ENCODE peak calls at places on chromosomes 4 and X, in seven cellular contexts. H is epithelial cell of esophagus, L is GM06990, Y is AG04450, Q is gastrocnemius medialis, F is Panc1, J is transverse colon. U is an unnamed sample.

GRCh38 chr4:57501715-57502114 is 391.5 kb upstream of the IGFBP7 start:
- DNase-seq in F (no peak), Q (no peak), L (no peak), H (peak), Y (no peak), J (no peak), U (peak)

GRCh38 chrX:41491267-41492004 is 44.3 kb downstream of the NYX start:
- DNase-seq in Q (peak), L (no peak), H (peak), F (peak), J (no peak), Y (peak), U (peak)

GRCh38 chr4:24179201-24179840 is 289.5 kb upstream of the PPARGC1A start:
- DNase-seq in J (no peak), F (no peak), Q (no peak), L (no peak), H (peak), Y (no peak), U (no peak)

GRCh38 chr4:24921491-24921890 is 8.6 kb upstream of the CCDC149 start:
- DNase-seq in L (no peak), H (no peak), F (no peak), J (no peak), Q (no peak), Y (no peak), U (no peak)

GRCh38 chr4:79455216-79455615 is 47.2 kb upstream of the GK2 start:
- DNase-seq in L (no peak), F (no peak), H (no peak), Q (no peak), Y (no peak), J (no peak), U (no peak)

GRCh38 chr4:165879581-165879980 is 6.5 kb downstream of the TLL1 start:
- DNase-seq in F (no peak), H (no peak), Q (no peak), J (no peak), Y (no peak), L (no peak), U (no peak)

GRCh38 chr4:46444318-46444717 is 54.4 kb upstream of the GABRA2 start:
- DNase-seq in Y (no peak), L (no peak), F (no peak), H (no peak), J (no peak), Q (no peak), U (peak)

GRCh38 chr4:8315343-8316250 is 46.0 kb downstream of the HTRA3 start:
- DNase-seq in H (peak), L (no peak), F (no peak), Y (peak), Q (peak), J (peak), U (peak)

GRCh38 chr4:2413821-2414610 is 4.4 kb downstream of the ZFYVE28 start:
- DNase-seq in L (no peak), H (peak), Q (no peak), F (no peak), Y (no peak), J (peak), U (no peak)

GRCh38 chrX:42028113-42028512 is 104.8 kb upstream of the CASK start:
- DNase-seq in L (no peak), Y (no peak), H (no peak), Q (no peak), F (no peak), J (no peak), U (no peak)

GRCh38 chrX:121831601-121832000 is 784.2 kb downstream of the GLUD2 start:
- DNase-seq in L (no peak), H (peak), F (no peak), Y (no peak), J (no peak), Q (no peak), U (peak)

DNA sequence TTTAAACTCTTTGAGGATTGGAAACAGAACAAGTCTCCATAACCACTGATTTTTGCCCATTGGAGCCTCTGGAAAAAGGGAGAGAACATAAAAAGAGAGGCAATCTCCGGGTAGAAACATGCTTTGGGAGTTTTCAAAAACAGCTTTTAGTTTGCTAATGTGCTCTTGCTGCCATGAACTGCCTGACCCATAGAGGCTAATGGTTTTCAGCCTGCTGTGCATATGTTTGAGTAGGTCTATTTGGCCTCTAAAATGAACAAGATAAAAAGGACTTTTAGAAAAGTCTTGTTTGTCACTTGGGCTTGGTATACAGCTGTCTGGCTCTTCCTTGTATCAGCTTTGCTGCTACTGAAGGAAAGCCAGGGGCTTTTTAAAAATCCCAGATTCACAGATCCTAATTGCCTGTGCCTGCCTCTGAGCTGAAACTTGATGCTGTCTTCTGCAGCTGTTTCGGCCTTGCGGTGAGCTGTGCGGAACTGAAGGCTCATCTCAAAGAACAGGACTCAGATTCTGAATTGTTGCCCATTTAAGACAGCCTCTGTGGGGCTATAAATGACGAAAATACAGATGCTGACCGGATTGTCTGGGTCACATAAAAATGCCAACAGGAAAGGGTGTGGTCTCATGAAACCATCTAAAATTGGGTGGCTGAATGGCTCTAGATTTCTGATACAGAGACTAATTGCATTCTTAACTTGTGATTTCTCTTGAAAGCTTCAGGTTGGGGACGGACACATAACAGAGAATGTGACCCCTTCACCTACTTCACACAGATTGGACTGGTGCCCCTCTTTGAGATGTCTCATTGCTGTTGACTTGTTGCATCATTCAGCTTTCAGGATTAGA is 18.4 kb upstream of the ZNF41 start:
- DNase-seq in F (no peak), L (no peak), J (no peak), Y (no peak), H (no peak), Q (peak), U (peak)
- H3K4me3 ChIP-seq in F (no peak), L (no peak), J (no peak), Y (peak), H (no peak), Q (no peak), U (no peak)

GRCh38 chr4:61922766-61923165 is 722.6 kb downstream of the ADGRL3 start:
- DNase-seq in Y (no peak), F (no peak), Q (no peak), H (peak), L (no peak), J (no peak), U (no peak)

GRCh38 chr4:61921890-61922289 is 721.8 kb downstream of the ADGRL3 start:
- DNase-seq in F (no peak), H (no peak), Q (no peak), J (no peak), L (no peak), Y (no peak), U (no peak)

GRCh38 chr4:61918507-61919462 is 718.7 kb downstream of the ADGRL3 start:
- DNase-seq in L (no peak), Q (no peak), J (no peak), H (no peak), Y (no peak), F (no peak), U (no peak)

GRCh38 chr4:61923179-61923578 is 723.1 kb downstream of the ADGRL3 start:
- DNase-seq in Y (no peak), F (no peak), Q (no peak), L (no peak), J (no peak), H (peak), U (peak)

DNA sequence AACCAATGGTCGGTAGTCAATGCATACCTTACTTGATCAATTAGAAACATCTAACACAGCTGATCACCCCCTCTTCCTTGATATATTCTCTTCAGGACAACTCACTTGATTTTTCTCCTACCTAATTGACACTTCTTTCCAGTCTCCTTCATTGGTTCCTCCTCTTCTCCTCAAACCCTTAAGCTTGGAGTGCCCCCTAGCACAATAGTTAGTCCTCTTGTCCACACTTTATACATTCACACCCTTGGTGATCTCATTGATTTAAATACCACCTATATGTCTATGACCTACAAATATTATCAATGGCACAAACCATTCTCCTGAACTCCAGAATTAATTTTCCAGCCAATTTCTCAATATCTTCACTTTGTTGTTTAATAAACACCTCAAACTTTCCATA is 724.0 kb downstream of the ADGRL3 start:
- DNase-seq in Y (no peak), F (no peak), J (no peak), L (no peak), Q (no peak), H (no peak), U (peak)
- TF ChIP-seq CTCF in Y (no peak), F (no peak), J (peak), L (no peak), Q (no peak), H (no peak), U (no peak)

GRCh38 chrX:153411255-153411987 is at the start of gene ZFP92:
- DNase-seq in L (peak), H (no peak), Y (no peak), J (peak), F (no peak), Q (no peak), U (peak)
- H3K4me3 ChIP-seq in L (peak), H (peak), Y (peak), J (peak), F (peak), Q (peak), U (peak)

DNA sequence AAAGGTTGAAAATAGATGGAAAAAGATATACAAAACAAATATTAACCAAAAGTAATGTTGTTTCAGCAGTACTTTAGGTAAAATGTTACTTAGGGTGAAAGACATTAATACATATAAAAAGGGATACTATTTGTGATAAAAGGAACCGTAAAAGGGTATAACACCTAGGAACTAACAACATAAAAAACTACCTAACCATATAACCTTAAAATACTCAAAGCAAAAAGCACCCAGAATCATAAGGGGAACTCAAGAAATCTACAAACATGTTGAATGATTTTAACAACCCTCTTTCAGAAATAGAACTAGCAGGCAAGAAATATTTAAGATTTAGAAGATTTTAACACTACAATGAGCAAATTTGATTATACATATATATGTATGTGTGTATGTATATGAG is 11.5 kb downstream of the MOSPD2 start:
- DNase-seq in J (no peak), H (no peak), Q (no peak), L (no peak), F (no peak), Y (no peak), U (no peak)
- TF ChIP-seq CTCF in J (no peak), H (no peak), Q (no peak), L (no peak), F (no peak), Y (no peak), U (no peak)

GRCh38 chrX:39070009-39070408 is 268.8 kb downstream of the MID1IP1 start:
- DNase-seq in J (no peak), H (no peak), F (no peak), Q (no peak), L (no peak), Y (no peak), U (no peak)

GRCh38 chrX:39063037-39063436 is 261.8 kb downstream of the MID1IP1 start:
- DNase-seq in L (no peak), Q (peak), F (no peak), Y (no peak), J (peak), H (peak), U (no peak)

GRCh38 chrX:39067866-39068265 is 266.6 kb downstream of the MID1IP1 start:
- DNase-seq in Y (no peak), H (no peak), F (no peak), Q (no peak), J (no peak), L (no peak), U (no peak)

GRCh38 chrX:39063702-39064101 is 262.4 kb downstream of the MID1IP1 start:
- DNase-seq in H (no peak), Q (no peak), Y (no peak), L (no peak), J (no peak), F (no peak), U (no peak)

DNA sequence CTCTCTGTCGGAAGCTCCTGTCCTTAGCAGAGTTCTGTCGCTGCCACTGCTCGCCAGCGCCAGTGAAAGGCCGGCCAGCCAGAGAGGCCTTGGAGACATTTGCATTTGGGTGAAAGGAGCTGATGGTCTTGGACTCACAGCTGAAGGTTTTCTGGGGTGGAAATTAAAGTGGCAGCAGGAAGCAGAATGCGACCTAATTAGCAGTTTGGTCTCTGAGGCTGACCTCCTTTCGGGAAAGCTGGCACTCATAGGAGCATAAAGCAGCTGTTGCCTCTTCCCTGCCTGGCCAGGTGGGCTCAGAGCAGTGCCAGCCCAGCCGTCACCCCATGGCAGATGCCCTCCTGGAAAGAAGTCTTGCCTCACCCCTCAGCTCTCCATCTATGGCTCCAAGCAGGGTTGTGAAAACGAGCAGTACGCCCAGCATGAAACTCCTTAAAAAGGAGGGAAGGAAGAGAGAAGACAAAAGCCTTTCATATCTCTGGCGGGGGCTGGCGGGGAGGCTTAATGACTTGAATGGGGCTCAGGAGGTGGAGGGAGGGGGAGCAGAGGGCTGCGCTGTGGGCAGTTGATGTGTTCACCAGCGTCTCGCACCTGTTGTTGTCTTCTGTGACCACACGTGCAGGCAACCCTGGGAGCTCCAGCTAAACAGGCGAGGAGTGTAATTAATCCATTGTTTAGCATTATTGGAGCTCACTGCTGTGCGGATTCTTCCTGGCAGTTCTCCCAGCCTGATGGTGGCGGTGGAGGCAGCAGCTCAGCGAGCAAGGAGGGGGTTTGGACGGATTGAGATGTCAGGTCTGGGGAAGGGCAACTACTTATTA is 264.0 kb downstream of the MID1IP1 start:
- DNase-seq in L (no peak), Y (no peak), Q (peak), F (no peak), H (no peak), J (no peak), U (no peak)
- H3K4me3 ChIP-seq in L (no peak), Y (no peak), Q (no peak), F (no peak), H (no peak), J (no peak), U (no peak)

U was measured in choroid plexus epithelial cell.